ENCODE peak calls at places on chromosomes 16 and 17, in nine cellular contexts. R is activated T-helper 1 cell treated with Interleukin-2 at 50 U/mL for 16 hours; S is fibroblast of villous mesenchyme; Z is Peyer's patch; L is midbrain; D is progenitor cell of endocrine pancreas; K is activated CD8-positive, alpha-beta T cell treated with anti-CD3 and anti-CD28 coated beads for 36 hours; U is kidney glomerular epithelial cell; V is esophagus squamous epithelium. J is an unnamed sample.

GRCh38 chr17:50367401-50367800 is 5.6 kb downstream of the MRPL27 start:
- DNase-seq in R (no peak), S (no peak), Z (no peak), L (no peak), D (no peak), K (no peak), U (no peak), V (no peak), J (no peak)

GRCh38 chr16:68907297-68907999 is 64.1 kb downstream of the TANGO6 start:
- DNase-seq in R (no peak), S (no peak), Z (no peak), L (no peak), D (no peak), K (no peak), U (no peak), V (no peak), J (no peak)

GRCh38 chr17:47243737-47244598 is 9.7 kb upstream of the ITGB3 start:
- DNase-seq in R (no peak), S (no peak), Z (no peak), L (no peak), D (no peak), K (no peak), U (no peak), V (no peak), J (no peak)

GRCh38 chr16:79278506-79278905 is 322.0 kb downstream of the MAF start:
- DNase-seq in R (peak), S (no peak), Z (no peak), L (no peak), D (no peak), K (peak), U (no peak), V (no peak), J (no peak)

GRCh38 chr16:27330542-27330941 is 16.8 kb downstream of the IL4R start:
- DNase-seq in R (no peak), S (peak), Z (no peak), L (no peak), D (no peak), K (no peak), U (peak), V (no peak), J (peak)

GRCh38 chr17:48631693-48632578 is 5.8 kb upstream of the HOXB9 start:
- DNase-seq in R (no peak), S (no peak), Z (no peak), L (no peak), D (no peak), K (no peak), U (no peak), V (no peak), J (no peak)

GRCh38 chr17:31535581-31535981 is 144.1 kb downstream of the RAB11FIP4 start:
- DNase-seq in R (no peak), S (no peak), Z (no peak), L (no peak), D (no peak), K (peak), U (no peak), V (no peak), J (no peak)

GRCh38 chr17:31825961-31826691 is 32.9 kb downstream of the COPRS start:
- DNase-seq in R (no peak), S (peak), Z (no peak), L (no peak), D (no peak), K (peak), U (no peak), V (no peak), J (no peak)

GRCh38 chr17:978110-979093 is 1.2 kb downstream of the NXN start:
- DNase-seq in R (no peak), S (peak), Z (peak), L (no peak), D (peak), K (no peak), U (peak), V (no peak), J (no peak)

GRCh38 chr16:87790278-87791023 is 24.7 kb upstream of the KLHDC4 start:
- DNase-seq in R (no peak), S (peak), Z (no peak), L (no peak), D (no peak), K (no peak), U (no peak), V (no peak), J (no peak)

GRCh38 chr16:8370374-8371015 is 219.8 kb downstream of the TMEM114 start:
- DNase-seq in R (no peak), S (no peak), Z (no peak), L (no peak), D (no peak), K (no peak), U (peak), V (no peak), J (no peak)

GRCh38 chr17:66313995-66314659 is 11.7 kb downstream of the PRKCA start:
- DNase-seq in R (no peak), S (no peak), Z (no peak), L (no peak), D (no peak), K (peak), U (no peak), V (no peak), J (no peak)

GRCh38 chr17:81831957-81832607 is 1.0 kb downstream of the MCRIP1 start:
- DNase-seq in R (no peak), S (peak), Z (no peak), L (no peak), D (no peak), K (peak), U (no peak), V (no peak), J (no peak)

GRCh38 chr16:5296163-5296562 is 198.6 kb upstream of the EEF2KMT start:
- DNase-seq in R (no peak), S (no peak), Z (no peak), L (no peak), D (no peak), K (no peak), U (no peak), V (no peak), J (no peak)

GRCh38 chr17:64679710-64680216 is 17.7 kb upstream of the SMURF2 start:
- DNase-seq in R (no peak), S (peak), Z (no peak), L (no peak), D (no peak), K (no peak), U (peak), V (no peak), J (no peak)

GRCh38 chr16:25374556-25374955 is 116.9 kb upstream of the ZKSCAN2 start:
- DNase-seq in R (no peak), S (no peak), Z (no peak), L (no peak), D (no peak), K (no peak), U (no peak), V (no peak), J (no peak)

GRCh38 chr16:77951788-77952187 is 70.6 kb upstream of the CLEC3A start:
- DNase-seq in R (no peak), S (no peak), Z (no peak), L (peak), D (no peak), K (no peak), U (peak), V (no peak), J (no peak)

GRCh38 chr17:57832711-57833596 is 16.9 kb downstream of the MRPS23 start:
- DNase-seq in R (peak), S (peak), Z (peak), L (peak), D (peak), K (peak), U (peak), V (no peak), J (peak)

GRCh38 chr16:67718668-67719047 is 458 bp downstream of the GFOD2 start:
- DNase-seq in R (no peak), S (peak), Z (no peak), L (no peak), D (no peak), K (peak), U (no peak), V (no peak), J (no peak)

GRCh38 chr17:43070257-43070656 is 45.2 kb downstream of the RND2 start:
- DNase-seq in R (no peak), S (no peak), Z (no peak), L (no peak), D (no peak), K (no peak), U (no peak), V (no peak), J (no peak)

J was measured in lower leg skin.